ENCODE peak calls at places on chromosome 16, in ten cellular contexts. W is EL; B is pulmonary artery endothelial cell; Z is ACHN; K is hippocampal formation; R is stimulated activated CD8-positive, alpha-beta memory T cell treated with anti-CD3 and anti-CD28 coated beads, Interleukin-15, amount 100 ng/mL, for 4 hours; G is activated T-cell treated with anti-CD3 and anti-CD28 coated beads, Interleukin-2, amount 50 U/mL, for 4 hours; L is hypothalamus; O is HuH-7; F is MV-4-11. N is an unnamed sample.

GRCh38 chr16:53094013-53094630 is 39.3 kb downstream of the CHD9 start:
- DNase-seq in W (no peak), R (no peak), F (peak; percentile 90), G (no peak), B (no peak), K (peak; percentile 58), Z (no peak), O (no peak), L (peak; percentile 18), N (peak; percentile 97)

GRCh38 chr16:75058815-75059214 is 57.8 kb downstream of the LDHD start:
- DNase-seq in O (no peak), L (no peak), F (no peak), Z (no peak), R (no peak), W (no peak), G (no peak), B (no peak), K (no peak), N (no peak)

GRCh38 chr16:80346160-80346632 is 194.6 kb upstream of the DYNLRB2 start:
- DNase-seq in Z (no peak), L (no peak), O (no peak), R (no peak), F (no peak), K (no peak), B (no peak), G (no peak), W (no peak), N (no peak)

GRCh38 chr16:13014516-13014915 is 113.1 kb downstream of the SHISA9 start:
- DNase-seq in R (no peak), B (no peak), K (no peak), G (no peak), O (no peak), L (no peak), Z (peak; percentile 38), F (no peak), W (no peak), N (no peak)

GRCh38 chr16:86833136-86833535 is 254.8 kb downstream of the FOXL1 start:
- DNase-seq in B (no peak), R (no peak), K (no peak), O (no peak), Z (no peak), F (no peak), L (no peak), W (no peak), G (no peak), N (no peak)

GRCh38 chr16:84484579-84485254 is 19.7 kb downstream of the MEAK7 start:
- DNase-seq in F (no peak), L (peak; percentile 55), O (peak; percentile 70), B (peak; percentile 29), K (peak; percentile 74), W (peak; percentile 41), Z (peak; percentile 60), R (no peak), G (no peak), N (peak; percentile 73)

GRCh38 chr16:64657316-64658011 is 464.4 kb downstream of the CDH11 start:
- DNase-seq in B (no peak), O (no peak), W (no peak), Z (no peak), F (no peak), K (no peak), G (no peak), R (no peak), L (no peak), N (no peak)

GRCh38 chr16:4032768-4033167 is 83.5 kb downstream of the ADCY9 start:
- DNase-seq in L (no peak), Z (no peak), O (no peak), K (no peak), F (peak; percentile 81), B (no peak), R (no peak), G (no peak), W (no peak), N (peak; percentile 87)

GRCh38 chr16:17304124-17304813 is 166.5 kb downstream of the XYLT1 start:
- DNase-seq in R (no peak), F (no peak), B (no peak), O (no peak), Z (no peak), K (no peak), G (no peak), W (no peak), L (no peak), N (no peak)

GRCh38 chr16:78405833-78406232 is 306.4 kb downstream of the WWOX start:
- DNase-seq in W (no peak), G (no peak), O (no peak), R (no peak), L (no peak), F (no peak), K (no peak), Z (no peak), B (no peak), N (no peak)

GRCh38 chr16:3566990-3567389 is 10.2 kb downstream of the NLRC3 start:
- DNase-seq in W (no peak), B (no peak), G (no peak), L (no peak), F (no peak), R (no peak), K (no peak), Z (no peak), O (no peak), N (no peak)

GRCh38 chr16:5451641-5452040 is 354.0 kb upstream of the EEF2KMT start:
- DNase-seq in G (no peak), K (no peak), B (no peak), O (no peak), W (no peak), Z (no peak), R (no peak), L (no peak), F (no peak), N (no peak)

GRCh38 chr16:84692451-84692850 is 7.3 kb upstream of the USP10 start:
- DNase-seq in O (no peak), R (no peak), F (peak; percentile 72), G (no peak), W (no peak), B (peak; percentile 54), Z (no peak), K (no peak), L (no peak), N (peak; percentile 65)

GRCh38 chr16:55698331-55698730 is 42.5 kb downstream of the SLC6A2 start:
- DNase-seq in L (no peak), F (no peak), B (no peak), O (no peak), G (no peak), W (no peak), R (no peak), Z (no peak), K (no peak), N (no peak)

GRCh38 chr16:522320-523096 is 5.0 kb upstream of the CAPN15 start:
- DNase-seq in G (no peak), W (no peak), R (no peak), K (no peak), L (no peak), F (no peak), O (no peak), B (no peak), Z (no peak), N (no peak)

GRCh38 chr16:4737545-4737944 is 3.2 kb downstream of the DNAAF8 start:
- DNase-seq in R (no peak), W (no peak), O (no peak), L (no peak), G (no peak), B (no peak), Z (no peak), K (no peak), F (no peak), N (no peak)

GRCh38 chr16:18800674-18801196 is 614 bp downstream of the ARL6IP1 start:
- DNase-seq in Z (no peak), K (no peak), B (no peak), W (no peak), F (no peak), O (no peak), L (no peak), R (no peak), G (no peak), N (peak; percentile 25)

GRCh38 chr16:24609740-24610420 is 70.5 kb downstream of the RBBP6 start:
- DNase-seq in B (peak; percentile 19), L (peak; percentile 82), F (no peak), O (no peak), G (no peak), R (no peak), K (peak; percentile 56), Z (peak; percentile 61), W (peak; percentile 22), N (no peak)

GRCh38 chr16:89431158-89431584 is 59.2 kb downstream of the ANKRD11 start:
- DNase-seq in F (no peak), O (no peak), G (no peak), R (no peak), W (peak; percentile 39), K (no peak), B (no peak), L (no peak), Z (no peak), N (no peak)

GRCh38 chr16:88971371-88972097 is 5.5 kb downstream of the CBFA2T3 start:
- DNase-seq in W (no peak), L (peak; percentile 9), Z (no peak), G (no peak), B (no peak), F (peak; percentile 96), R (no peak), O (no peak), K (peak; percentile 3), N (no peak)

GRCh38 chr16:11125936-11126335 is 130.1 kb downstream of the SOCS1 start:
- DNase-seq in Z (no peak), K (no peak), O (no peak), L (no peak), F (no peak), R (no peak), W (no peak), B (no peak), G (no peak), N (no peak)

GRCh38 chr16:55528974-55529373 is 20.1 kb downstream of the LPCAT2 start:
- DNase-seq in R (no peak), W (peak; percentile 18), F (no peak), K (no peak), O (no peak), G (no peak), L (no peak), Z (no peak), B (no peak), N (no peak)

GRCh38 chr16:85718682-85719081 is 29.9 kb upstream of the GINS2 start:
- DNase-seq in B (no peak), Z (no peak), F (no peak), O (peak; percentile 78), W (peak; percentile 22), R (no peak), L (no peak), G (no peak), K (no peak), N (no peak)

GRCh38 chr16:13307255-13307654 is 405.9 kb downstream of the SHISA9 start:
- DNase-seq in K (no peak), L (no peak), G (no peak), Z (peak; percentile 82), O (no peak), B (no peak), F (no peak), R (no peak), W (peak; percentile 49), N (no peak)

GRCh38 chr16:66416981-66417700 is 10.0 kb upstream of the BEAN1 start:
- DNase-seq in F (peak; percentile 72), K (no peak), B (no peak), L (no peak), O (no peak), R (no peak), Z (no peak), G (no peak), W (peak; percentile 65), N (peak; percentile 27)

GRCh38 chr16:15610369-15610871 is 32.5 kb downstream of the MARF1 start:
- DNase-seq in F (no peak), B (no peak), L (no peak), Z (no peak), G (no peak), O (no peak), R (no peak), W (peak; percentile 15), K (no peak), N (no peak)

GRCh38 chr16:28014851-28015250 is 48.7 kb downstream of the GSG1L start:
- DNase-seq in O (no peak), F (no peak), Z (no peak), K (no peak), G (no peak), W (no peak), B (no peak), R (no peak), L (no peak), N (peak; percentile 61)

GRCh38 chr16:80655751-80656150 is 115.0 kb downstream of the DYNLRB2 start:
- DNase-seq in R (no peak), G (no peak), B (no peak), Z (no peak), F (no peak), O (no peak), L (no peak), K (no peak), W (no peak), N (no peak)